ENCODE peak calls at places on chromosome 7, in ten cellular contexts. R is KBM-7; O is cortex of kidney; M is dermis blood vessel endothelial cell; G is germinal center; Y is H54; L is activated CD4-positive, alpha-beta T cell treated with anti-CD3 and anti-CD28 coated beads for 1 hour; B is cardiac fibroblast; E is Jurkat, Clone E6-1; S is endothelial cell. Z is an unnamed sample.

GRCh38 chr7:40429821-40430220 is 295.0 kb downstream of the SUGCT start:
- DNase-seq in R (no peak), O (no peak), M (no peak), G (no peak), Y (no peak), L (no peak), B (peak), E (no peak), S (no peak), Z (no peak)

GRCh38 chr7:139635521-139636240 is 112.2 kb downstream of the CLEC2L start:
- DNase-seq in R (peak), O (no peak), M (no peak), G (no peak), Y (no peak), L (peak), B (no peak), E (peak), S (no peak), Z (no peak)

GRCh38 chr7:2734761-2735571 is 47.0 kb downstream of the AMZ1 start:
- DNase-seq in R (peak), O (no peak), M (peak), G (no peak), Y (no peak), L (no peak), B (no peak), E (peak), S (no peak), Z (no peak)

GRCh38 chr7:42115795-42116194 is 121.2 kb downstream of the GLI3 start:
- DNase-seq in R (no peak), O (no peak), M (no peak), G (no peak), Y (no peak), L (no peak), B (no peak), E (no peak), S (no peak), Z (no peak)

GRCh38 chr7:100894860-100895700 is 608 bp downstream of the ACHE start:
- DNase-seq in R (peak), O (no peak), M (peak), G (peak), Y (no peak), L (peak), B (no peak), E (no peak), S (peak), Z (no peak)

GRCh38 chr7:117645456-117646181 is 165.8 kb downstream of the CFTR start:
- DNase-seq in R (peak), O (no peak), M (peak), G (no peak), Y (no peak), L (no peak), B (peak), E (no peak), S (no peak), Z (no peak)

GRCh38 chr7:46972205-46972604 is 609.7 kb downstream of the TNS3 start:
- DNase-seq in R (no peak), O (no peak), M (peak), G (no peak), Y (peak), L (no peak), B (peak), E (no peak), S (no peak), Z (peak)

GRCh38 chr7:1225462-1226154 is 7.1 kb upstream of the UNCX start:
- DNase-seq in R (no peak), O (no peak), M (peak), G (peak), Y (no peak), L (peak), B (peak), E (no peak), S (peak), Z (no peak)

GRCh38 chr7:40763319-40764287 is 628.8 kb downstream of the SUGCT start:
- DNase-seq in R (no peak), O (no peak), M (no peak), G (no peak), Y (no peak), L (no peak), B (peak), E (no peak), S (no peak), Z (peak)

GRCh38 chr7:1757601-1758000 is 87.5 kb downstream of the ELFN1 start:
- DNase-seq in R (no peak), O (no peak), M (no peak), G (no peak), Y (no peak), L (no peak), B (no peak), E (no peak), S (no peak), Z (no peak)

GRCh38 chr7:105521027-105521730 is 892 bp downstream of the PUS7 start:
- DNase-seq in R (peak), O (peak), M (peak), G (peak), Y (peak), L (no peak), B (peak), E (no peak), S (peak), Z (no peak)

GRCh38 chr7:27248911-27249723 is 6.5 kb downstream of the EVX1 start:
- DNase-seq in R (peak), O (no peak), M (no peak), G (no peak), Y (no peak), L (no peak), B (peak), E (no peak), S (no peak), Z (peak)

GRCh38 chr7:2015251-2015871 is 217.4 kb downstream of the MAD1L1 start:
- DNase-seq in R (no peak), O (no peak), M (no peak), G (no peak), Y (no peak), L (no peak), B (no peak), E (no peak), S (no peak), Z (no peak)